ENCODE peak calls at places on chromosomes 13 and 19, in six cellular contexts. One of them, this sample, is unnamed.

GRCh38 chr19:48963371-48964204 is 1.5 kb upstream of the FTL start:
- DNase-seq in AG10803: peak; percentile 68
- DNase-seq in AG09309: no peak
- DNase-seq in RWPE1: peak; percentile 75
- DNase-seq in fibroblast of mammary gland: peak; percentile 73
- DNase-seq in hepatocyte: peak; percentile 91
- DNase-seq in this sample: peak; percentile 87

GRCh38 chr13:87684850-87685735 is 13.9 kb downstream of the SLITRK5 start:
- DNase-seq in AG09309: no peak
- DNase-seq in RWPE1: no peak
- DNase-seq in fibroblast of mammary gland: no peak
- DNase-seq in hepatocyte: no peak
- DNase-seq in AG10803: no peak
- DNase-seq in this sample: no peak

GRCh38 chr19:362683-363082 is 18.1 kb upstream of the MIER2 start:
- DNase-seq in hepatocyte: no peak
- DNase-seq in AG10803: no peak
- DNase-seq in RWPE1: no peak
- DNase-seq in fibroblast of mammary gland: no peak
- DNase-seq in AG09309: no peak
- DNase-seq in this sample: no peak

GRCh38 chr19:28862238-28862637 is 350.7 kb downstream of the UQCRFS1 start:
- DNase-seq in RWPE1: no peak
- DNase-seq in AG09309: no peak
- DNase-seq in AG10803: no peak
- DNase-seq in fibroblast of mammary gland: peak; percentile 12
- DNase-seq in hepatocyte: no peak
- DNase-seq in this sample: no peak

GRCh38 chr13:41652735-41653361 is 195.5 kb downstream of the RGCC start:
- DNase-seq in AG10803: peak; percentile 78
- DNase-seq in AG09309: no peak
- DNase-seq in RWPE1: peak; percentile 41
- DNase-seq in hepatocyte: peak; percentile 62
- DNase-seq in fibroblast of mammary gland: peak; percentile 80
- DNase-seq in this sample: peak; percentile 51

GRCh38 chr19:14005381-14006084 is 587 bp downstream of the RFX1 start:
- DNase-seq in AG09309: no peak
- DNase-seq in RWPE1: peak; percentile 91
- DNase-seq in AG10803: peak; percentile 83
- DNase-seq in hepatocyte: peak; percentile 95
- DNase-seq in fibroblast of mammary gland: peak; percentile 75
- DNase-seq in this sample: peak; percentile 90

GRCh38 chr19:13544423-13544822 is 38.1 kb upstream of the CACNA1A start:
- DNase-seq in RWPE1: no peak
- DNase-seq in AG10803: no peak
- DNase-seq in AG09309: no peak
- DNase-seq in hepatocyte: no peak
- DNase-seq in fibroblast of mammary gland: no peak
- DNase-seq in this sample: no peak

GRCh38 chr13:76816394-76816793 is 69.8 kb downstream of the KCTD12 start:
- DNase-seq in RWPE1: no peak
- DNase-seq in AG09309: no peak
- DNase-seq in AG10803: no peak
- DNase-seq in fibroblast of mammary gland: no peak
- DNase-seq in hepatocyte: no peak
- DNase-seq in this sample: no peak

GRCh38 chr13:57123660-57124059 is 17.1 kb upstream of the PRR20A start:
- DNase-seq in fibroblast of mammary gland: no peak
- DNase-seq in AG10803: no peak
- DNase-seq in AG09309: no peak
- DNase-seq in hepatocyte: no peak
- DNase-seq in RWPE1: no peak
- DNase-seq in this sample: no peak

GRCh38 chr13:41179593-41180250 is 14.6 kb downstream of the KBTBD7 start:
- DNase-seq in AG09309: no peak
- DNase-seq in AG10803: peak; percentile 51
- DNase-seq in fibroblast of mammary gland: peak; percentile 87
- DNase-seq in RWPE1: no peak
- DNase-seq in hepatocyte: no peak
- DNase-seq in this sample: no peak

GRCh38 chr13:35393886-35394285 is 82.6 kb downstream of the MAB21L1 start:
- DNase-seq in hepatocyte: no peak
- DNase-seq in AG10803: no peak
- DNase-seq in RWPE1: no peak
- DNase-seq in fibroblast of mammary gland: no peak
- DNase-seq in AG09309: no peak
- DNase-seq in this sample: no peak

GRCh38 chr19:35248310-35249145 is at the start of gene LSR:
- DNase-seq in AG09309: no peak
- DNase-seq in RWPE1: peak; percentile 98
- DNase-seq in hepatocyte: peak; percentile 95
- DNase-seq in AG10803: no peak
- DNase-seq in fibroblast of mammary gland: no peak
- DNase-seq in this sample: peak; percentile 97

GRCh38 chr19:46478356-46478986 is 7.1 kb upstream of the PNMA8A start:
- DNase-seq in hepatocyte: no peak
- DNase-seq in AG09309: no peak
- DNase-seq in fibroblast of mammary gland: peak; percentile 77
- DNase-seq in RWPE1: no peak
- DNase-seq in AG10803: peak; percentile 54
- DNase-seq in this sample: no peak

GRCh38 chr13:24254151-24254810 is 55.1 kb upstream of the C1QTNF9 start:
- DNase-seq in AG09309: no peak
- DNase-seq in fibroblast of mammary gland: peak; percentile 91
- DNase-seq in hepatocyte: no peak
- DNase-seq in RWPE1: no peak
- DNase-seq in AG10803: no peak
- DNase-seq in this sample: no peak

GRCh38 chr19:28264556-28264955 is 948.4 kb downstream of the UQCRFS1 start:
- DNase-seq in hepatocyte: no peak
- DNase-seq in AG09309: no peak
- DNase-seq in fibroblast of mammary gland: no peak
- DNase-seq in AG10803: no peak
- DNase-seq in RWPE1: no peak
- DNase-seq in this sample: no peak

GRCh38 chr13:46593403-46593802 is 40.4 kb downstream of the LRCH1 start:
- DNase-seq in fibroblast of mammary gland: no peak
- DNase-seq in AG09309: no peak
- DNase-seq in hepatocyte: no peak
- DNase-seq in RWPE1: no peak
- DNase-seq in AG10803: no peak
- DNase-seq in this sample: peak; percentile 21

GRCh38 chr13:21176982-21177284 is 475 bp downstream of the MRPL57 start:
- DNase-seq in hepatocyte: no peak
- DNase-seq in AG09309: no peak
- DNase-seq in AG10803: no peak
- DNase-seq in RWPE1: no peak
- DNase-seq in fibroblast of mammary gland: no peak
- DNase-seq in this sample: no peak

GRCh38 chr19:36973844-36974195 is 57.7 kb downstream of the ZNF568 start:
- DNase-seq in fibroblast of mammary gland: no peak
- DNase-seq in RWPE1: no peak
- DNase-seq in AG10803: no peak
- DNase-seq in hepatocyte: no peak
- DNase-seq in AG09309: no peak
- DNase-seq in this sample: no peak

GRCh38 chr13:23202383-23202782 is 21.6 kb downstream of the SGCG start:
- DNase-seq in RWPE1: no peak
- DNase-seq in fibroblast of mammary gland: no peak
- DNase-seq in AG09309: peak; percentile 8
- DNase-seq in hepatocyte: no peak
- DNase-seq in AG10803: peak; percentile 39
- DNase-seq in this sample: no peak

GRCh38 chr19:2661615-2662014 is 40.9 kb downstream of the GNG7 start:
- DNase-seq in RWPE1: no peak
- DNase-seq in hepatocyte: no peak
- DNase-seq in AG09309: no peak
- DNase-seq in AG10803: no peak
- DNase-seq in fibroblast of mammary gland: peak; percentile 39
- DNase-seq in this sample: no peak

GRCh38 chr13:66329988-66330429 is 900.1 kb downstream of the PCDH9 start:
- DNase-seq in AG09309: no peak
- DNase-seq in hepatocyte: no peak
- DNase-seq in fibroblast of mammary gland: peak; percentile 39
- DNase-seq in RWPE1: no peak
- DNase-seq in AG10803: no peak
- DNase-seq in this sample: no peak

GRCh38 chr13:26342898-26343297 is 89.0 kb downstream of the CDK8 start:
- DNase-seq in fibroblast of mammary gland: no peak
- DNase-seq in AG09309: no peak
- DNase-seq in RWPE1: no peak
- DNase-seq in AG10803: no peak
- DNase-seq in hepatocyte: no peak
- DNase-seq in this sample: no peak

DNA sequence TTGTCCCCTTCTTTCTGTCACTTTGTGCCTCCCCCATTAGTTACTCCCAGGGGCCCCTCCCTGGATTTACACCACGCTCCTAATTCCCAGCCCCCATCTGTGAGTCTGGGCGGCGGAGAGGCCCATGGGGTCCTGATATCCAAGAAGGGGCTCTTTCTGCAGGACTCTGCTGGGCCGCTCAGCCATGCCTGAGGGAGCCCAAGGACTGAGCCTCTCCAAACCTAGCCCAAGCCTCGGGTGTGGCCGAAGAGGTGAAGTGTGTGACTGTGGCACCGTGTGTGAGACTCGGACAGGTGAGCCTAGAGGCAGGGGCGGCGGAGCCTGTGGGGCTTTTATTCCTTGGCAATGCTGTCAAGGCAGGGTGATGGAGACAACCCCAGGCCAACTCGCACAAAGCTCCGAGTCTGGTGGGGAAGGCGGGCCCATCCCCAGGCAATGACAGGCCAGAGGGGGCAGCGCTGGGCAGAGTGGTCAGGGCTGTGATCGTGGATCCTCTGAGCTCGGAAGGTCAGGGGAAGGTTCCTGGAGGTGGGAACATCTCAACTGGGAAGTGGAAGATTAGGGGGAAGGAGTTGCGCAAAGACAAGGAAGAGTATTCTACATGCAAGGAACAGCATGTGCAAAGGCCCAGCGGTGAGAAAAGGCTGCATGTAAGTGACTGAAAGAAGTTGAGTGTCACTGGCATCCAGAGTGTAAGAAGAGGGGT is 1.6 kb downstream of the PLEKHG2 start:
- DNase-seq in AG09309: no peak
- DNase-seq in fibroblast of mammary gland: peak; percentile 39
- DNase-seq in hepatocyte: peak; percentile 44
- DNase-seq in AG10803: peak; percentile 40
- DNase-seq in RWPE1: no peak
- DNase-seq in this sample: no peak
- TF ChIP-seq CTCF in AG09309: peak; percentile 43
- TF ChIP-seq CTCF in fibroblast of mammary gland: peak; percentile 26
- TF ChIP-seq CTCF in hepatocyte: no peak
- TF ChIP-seq CTCF in AG10803: peak; percentile 43
- TF ChIP-seq CTCF in RWPE1: no peak
- TF ChIP-seq CTCF in this sample: peak; percentile 15

GRCh38 chr13:49052801-49053200 is 77.1 kb downstream of the FNDC3A start:
- DNase-seq in hepatocyte: no peak
- DNase-seq in fibroblast of mammary gland: peak; percentile 54
- DNase-seq in RWPE1: no peak
- DNase-seq in AG09309: no peak
- DNase-seq in AG10803: no peak
- DNase-seq in this sample: no peak
- TF ChIP-seq CTCF in hepatocyte: no peak
- TF ChIP-seq CTCF in fibroblast of mammary gland: no peak
- TF ChIP-seq CTCF in RWPE1: no peak
- TF ChIP-seq CTCF in AG09309: no peak
- TF ChIP-seq CTCF in AG10803: no peak
- TF ChIP-seq CTCF in this sample: no peak

DNA sequence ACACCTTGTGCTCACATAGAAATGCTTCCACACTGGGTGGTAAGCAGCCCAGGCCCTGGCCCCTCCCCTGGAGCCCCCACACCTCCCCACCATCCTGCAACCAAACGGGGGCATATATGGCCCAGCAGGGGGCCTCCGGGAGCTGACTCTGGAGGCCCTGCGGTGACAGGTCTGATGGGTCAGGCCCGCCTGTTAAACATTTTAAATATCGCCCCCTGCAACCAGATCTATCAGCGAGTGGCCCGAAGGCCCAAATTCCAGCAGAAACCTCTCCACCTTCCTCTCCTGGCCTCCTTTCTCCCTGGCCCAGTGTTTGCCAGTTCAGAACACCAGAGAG is 48.0 kb upstream of the KATNAL1 start:
- DNase-seq in RWPE1: no peak
- DNase-seq in fibroblast of mammary gland: no peak
- DNase-seq in AG10803: no peak
- DNase-seq in hepatocyte: peak; percentile 37
- DNase-seq in AG09309: no peak
- DNase-seq in this sample: peak; percentile 54
- TF ChIP-seq CTCF in RWPE1: no peak
- TF ChIP-seq CTCF in fibroblast of mammary gland: no peak
- TF ChIP-seq CTCF in AG10803: no peak
- TF ChIP-seq CTCF in hepatocyte: peak; percentile 32
- TF ChIP-seq CTCF in AG09309: no peak
- TF ChIP-seq CTCF in this sample: peak; percentile 27

GRCh38 chr19:30222428-30222873 is 149.7 kb upstream of the ZNF536 start:
- DNase-seq in fibroblast of mammary gland: no peak
- DNase-seq in AG10803: no peak
- DNase-seq in AG09309: no peak
- DNase-seq in hepatocyte: peak; percentile 43
- DNase-seq in RWPE1: no peak
- DNase-seq in this sample: peak; percentile 76
- TF ChIP-seq CTCF in fibroblast of mammary gland: no peak
- TF ChIP-seq CTCF in AG10803: peak; percentile 60
- TF ChIP-seq CTCF in AG09309: peak; percentile 42
- TF ChIP-seq CTCF in hepatocyte: peak; percentile 54
- TF ChIP-seq CTCF in RWPE1: peak; percentile 29
- TF ChIP-seq CTCF in this sample: peak; percentile 59

DNA sequence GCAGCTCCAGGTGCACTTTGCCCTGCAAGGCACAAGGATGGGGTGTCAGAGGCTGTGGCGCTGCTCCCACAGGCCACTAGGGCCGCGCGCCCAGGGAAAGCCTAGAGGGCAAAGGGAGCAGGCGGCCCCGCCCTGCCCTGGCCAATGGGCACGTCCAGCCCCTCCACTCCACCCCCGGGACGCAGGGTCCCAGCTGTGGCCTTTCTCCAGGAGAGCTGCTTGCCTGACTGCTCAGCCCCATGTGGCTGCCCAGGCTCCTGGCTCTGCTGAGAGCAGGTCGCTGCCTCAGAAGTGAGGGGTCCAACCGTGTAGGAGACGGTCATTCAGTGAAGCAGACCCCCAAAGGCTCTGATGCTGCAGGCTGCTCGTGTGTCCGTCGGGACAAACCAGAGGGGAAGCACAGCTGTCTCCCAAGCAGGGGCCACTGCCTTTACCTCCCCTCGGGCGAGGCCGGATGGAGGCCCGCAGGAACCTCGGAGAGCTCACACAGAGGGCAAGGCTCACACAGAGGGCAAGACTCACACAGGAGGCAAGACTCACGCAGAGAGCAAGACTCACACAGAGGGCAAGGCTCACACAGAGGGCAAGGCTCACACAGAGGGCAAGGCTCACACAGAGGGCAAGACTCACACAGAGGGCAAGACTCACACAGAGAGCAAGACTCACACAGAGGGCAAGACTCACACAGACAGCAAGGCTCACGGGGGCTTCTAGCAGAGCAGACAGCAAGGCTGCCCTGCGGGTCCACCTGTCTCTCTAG is 56.2 kb upstream of the C13orf46 start:
- DNase-seq in AG09309: no peak
- DNase-seq in fibroblast of mammary gland: no peak
- DNase-seq in hepatocyte: no peak
- DNase-seq in RWPE1: no peak
- DNase-seq in AG10803: no peak
- DNase-seq in this sample: no peak
- TF ChIP-seq CTCF in AG09309: no peak
- TF ChIP-seq CTCF in fibroblast of mammary gland: no peak
- TF ChIP-seq CTCF in hepatocyte: no peak
- TF ChIP-seq CTCF in RWPE1: no peak
- TF ChIP-seq CTCF in AG10803: no peak
- TF ChIP-seq CTCF in this sample: no peak

This sample was measured in GM13976.